ENCODE peak calls at places on chromosome 18, in seven cellular contexts. X is stimulated activated CD4-positive, alpha-beta T cell treated with anti-CD3 and anti-CD28 coated beads, Interleukin-1b, Interleukin-23, amount 100 ng/mL, for 1 hour; K is progenitor cell of endocrine pancreas; A is heart left ventricle; B is sigmoid colon; L is AG04450; C is psoas muscle. U is an unnamed sample.

GRCh38 chr18:34522627-34523026 is 187.5 kb upstream of the DTNA start:
- DNase-seq in X (no peak), K (no peak), A (no peak), B (no peak), L (no peak), C (no peak), U (no peak)

GRCh38 chr18:34802938-34803337 is 92.8 kb downstream of the DTNA start:
- DNase-seq in X (no peak), K (no peak), A (no peak), B (no peak), L (no peak), C (no peak), U (peak; percentile 73)

GRCh38 chr18:3454365-3455089 is 4.6 kb downstream of the TGIF1 start:
- DNase-seq in X (no peak), K (no peak), A (peak; percentile 48), B (no peak), L (no peak), C (no peak), U (peak; percentile 77)

GRCh38 chr18:23281626-23282436 is 146.5 kb downstream of the CABLES1 start:
- DNase-seq in X (no peak), K (no peak), A (no peak), B (peak; percentile 17), L (no peak), C (no peak), U (no peak)

GRCh38 chr18:11669948-11670275 is 19.2 kb upstream of the GNAL start:
- DNase-seq in X (no peak), K (no peak), A (no peak), B (no peak), L (no peak), C (no peak), U (no peak)

GRCh38 chr18:56884511-56884910 is 233.4 kb downstream of the WDR7 start:
- DNase-seq in X (no peak), K (no peak), A (no peak), B (no peak), L (no peak), C (no peak), U (no peak)

GRCh38 chr18:46174317-46175039 is 70.3 kb downstream of the HAUS1 start:
- DNase-seq in X (no peak), K (peak; percentile 34), A (peak; percentile 33), B (no peak), L (no peak), C (peak; percentile 85), U (peak; percentile 59)

GRCh38 chr18:59593291-59593717 is 103.9 kb downstream of the CCBE1 start:
- DNase-seq in X (no peak), K (no peak), A (no peak), B (no peak), L (peak; percentile 7), C (no peak), U (peak; percentile 37)

GRCh38 chr18:58901783-58902182 is 37.1 kb downstream of the ZNF532 start:
- DNase-seq in X (no peak), K (no peak), A (no peak), B (no peak), L (no peak), C (no peak), U (no peak)

GRCh38 chr18:50373531-50373930 is 1.3 kb upstream of the SKA1 start:
- DNase-seq in X (no peak), K (no peak), A (no peak), B (no peak), L (no peak), C (no peak), U (no peak)

GRCh38 chr18:56168049-56168781 is 470.2 kb downstream of the TXNL1 start:
- DNase-seq in X (no peak), K (no peak), A (no peak), B (no peak), L (peak; percentile 70), C (no peak), U (peak; percentile 24)

GRCh38 chr18:31942301-31942998 is 478 bp downstream of the TRAPPC8 start:
- DNase-seq in X (no peak), K (peak; percentile 14), A (peak; percentile 35), B (peak; percentile 66), L (no peak), C (peak; percentile 63), U (peak; percentile 44)

GRCh38 chr18:31648966-31649429 is 35.4 kb downstream of the B4GALT6 start:
- DNase-seq in X (no peak), K (no peak), A (no peak), B (no peak), L (no peak), C (no peak), U (no peak)

GRCh38 chr18:44536041-44536440 is 144.6 kb upstream of the SETBP1 start:
- DNase-seq in X (no peak), K (no peak), A (no peak), B (no peak), L (no peak), C (no peak), U (peak; percentile 64)

GRCh38 chr18:9109523-9109922 is 7.0 kb downstream of the NDUFV2 start:
- DNase-seq in X (no peak), K (no peak), A (no peak), B (no peak), L (no peak), C (no peak), U (no peak)

GRCh38 chr18:80241919-80242777 is 5.2 kb downstream of the PARD6G start:
- DNase-seq in X (no peak), K (no peak), A (no peak), B (no peak), L (no peak), C (no peak), U (no peak)

GRCh38 chr18:30970201-30970816 is 72.2 kb downstream of the DSC3 start:
- DNase-seq in X (no peak), K (no peak), A (no peak), B (no peak), L (no peak), C (no peak), U (peak; percentile 26)

GRCh38 chr18:26565514-26565913 is 17.2 kb upstream of the KCTD1 start:
- DNase-seq in X (no peak), K (no peak), A (no peak), B (no peak), L (no peak), C (no peak), U (no peak)

GRCh38 chr18:49022311-49023280 is 71.8 kb upstream of the SMAD7 start:
- DNase-seq in X (no peak), K (no peak), A (no peak), B (peak; percentile 56), L (no peak), C (peak; percentile 29), U (no peak)

GRCh38 chr18:59662008-59662701 is 35.1 kb downstream of the CCBE1 start:
- DNase-seq in X (no peak), K (no peak), A (no peak), B (no peak), L (no peak), C (no peak), U (peak; percentile 57)

GRCh38 chr18:5518899-5519371 is 24.9 kb downstream of the EPB41L3 start:
- DNase-seq in X (no peak), K (no peak), A (no peak), B (no peak), L (no peak), C (no peak), U (no peak)

GRCh38 chr18:37521500-37522465 is 43.8 kb downstream of the CELF4 start:
- DNase-seq in X (no peak), K (no peak), A (no peak), B (no peak), L (no peak), C (no peak), U (no peak)

GRCh38 chr18:76466410-76466991 is 28.5 kb downstream of the ZNF516 start:
- DNase-seq in X (no peak), K (no peak), A (no peak), B (peak; percentile 65), L (no peak), C (peak; percentile 52), U (no peak)

GRCh38 chr18:49411928-49412327 is 48.5 kb downstream of the DYM start:
- DNase-seq in X (no peak), K (no peak), A (no peak), B (no peak), L (no peak), C (no peak), U (no peak)

GRCh38 chr18:6219116-6219717 is 195.5 kb downstream of the L3MBTL4 start:
- DNase-seq in X (no peak), K (peak; percentile 46), A (no peak), B (no peak), L (peak; percentile 43), C (no peak), U (no peak)

U was measured in myocyte.